ENCODE peak calls at places on chromosomes 1 and 21, in five cellular contexts. L, I, R, H and V are unnamed samples.

GRCh38 chr21:43624343-43624742 is 34.9 kb downstream of the HSF2BP start:
- DNase-seq in R (no peak), I (no peak), L (no peak), H (no peak), V (no peak)

GRCh38 chr1:205032512-205032911 is 10.5 kb upstream of the CNTN2 start:
- DNase-seq in I (no peak), R (peak), L (no peak), H (no peak), V (no peak)

GRCh38 chr1:215487466-215487865 is 79.6 kb upstream of the KCTD3 start:
- DNase-seq in R (no peak), H (no peak), L (no peak), I (no peak), V (no peak)

GRCh38 chr1:101293461-101294045 is 56.7 kb downstream of the S1PR1 start:
- DNase-seq in L (no peak), R (no peak), H (no peak), I (no peak), V (peak)

GRCh38 chr1:230684146-230684545 is 29.8 kb downstream of the AGT start:
- DNase-seq in L (no peak), I (no peak), H (no peak), R (no peak), V (no peak)

GRCh38 chr1:108598340-108598739 is 38.4 kb downstream of the EEIG2 start:
- DNase-seq in H (no peak), L (no peak), R (no peak), I (peak), V (no peak)

GRCh38 chr21:17609681-17610080 is 3.0 kb downstream of the BTG3 start:
- DNase-seq in L (no peak), R (no peak), I (no peak), H (no peak), V (no peak)

GRCh38 chr1:93437976-93438605 is 9.8 kb upstream of the FNBP1L start:
- DNase-seq in R (no peak), L (peak), H (no peak), I (peak), V (peak)

GRCh38 chr1:53548031-53548491 is 88.9 kb downstream of the DMRTB1 start:
- DNase-seq in L (no peak), I (no peak), H (peak), R (no peak), V (no peak)

GRCh38 chr1:47975302-47975921 is 21.8 kb downstream of the TRABD2B start:
- DNase-seq in I (no peak), H (no peak), R (no peak), L (no peak), V (no peak)

GRCh38 chr1:7679873-7680790 is 91.0 kb upstream of the VAMP3 start:
- DNase-seq in H (no peak), I (peak), L (peak), R (peak), V (no peak)

GRCh38 chr1:33086384-33086850 is 5.5 kb downstream of the AZIN2 start:
- DNase-seq in I (peak), R (peak), L (no peak), H (peak), V (no peak)

GRCh38 chr1:38789498-38790169 is 69.9 kb downstream of the RRAGC start:
- DNase-seq in H (no peak), I (no peak), L (no peak), R (no peak), V (no peak)

DNA sequence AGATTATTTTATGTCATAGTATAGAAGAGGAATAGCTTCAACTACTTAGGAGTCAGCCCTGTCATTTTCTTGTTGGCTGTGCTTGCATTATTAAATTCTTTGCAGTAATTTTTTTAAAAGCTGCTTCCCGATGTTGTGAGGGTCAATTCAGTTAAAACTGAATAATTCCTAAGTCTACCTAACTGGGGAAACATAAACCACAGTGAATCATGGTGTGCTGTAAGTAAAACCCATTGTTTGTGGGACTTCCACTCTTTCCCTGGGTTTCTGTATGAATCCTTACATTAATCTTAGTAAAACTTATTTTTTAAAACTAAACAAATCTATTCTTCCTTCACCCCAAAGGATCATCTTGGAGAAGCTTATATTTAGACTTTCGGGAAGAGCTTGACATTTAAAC is 4.4 kb downstream of the SUCO start:
- DNase-seq in R (no peak), H (no peak), L (no peak), I (peak), V (no peak)
- H3K4me3 ChIP-seq in R (no peak), H (no peak), L (no peak), I (no peak), V (no peak)

DNA sequence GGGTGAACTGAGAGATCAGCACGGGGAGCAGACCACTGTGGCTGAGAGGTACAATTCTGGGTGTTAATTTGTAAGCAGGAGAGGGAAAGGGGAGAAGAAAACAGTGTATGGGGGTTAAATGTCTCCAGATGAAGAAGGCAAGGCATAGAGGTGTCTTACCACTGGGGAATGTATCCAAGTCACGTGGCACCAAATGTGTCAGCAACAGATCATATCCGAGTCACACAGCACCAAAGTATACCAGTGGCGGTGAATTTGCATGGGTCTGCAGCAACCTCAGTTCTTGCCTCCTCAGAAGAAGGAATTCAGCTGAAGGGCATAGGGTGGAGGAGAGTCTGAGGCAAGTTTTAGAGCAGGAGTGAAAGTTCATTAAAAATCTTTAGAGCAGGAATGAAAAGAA is 21.2 kb upstream of the SYCP1 start:
- DNase-seq in R (no peak), I (peak), L (no peak), H (no peak), V (no peak)
- H3K4me3 ChIP-seq in R (no peak), I (no peak), L (no peak), H (no peak), V (no peak)

GRCh38 chr1:149848811-149849210 is 50.6 kb upstream of the BOLA1 start:
- DNase-seq in R (no peak), I (peak), H (no peak), L (no peak), V (no peak)
- H3K4me3 ChIP-seq in R (peak), I (peak), H (no peak), L (peak), V (peak)

GRCh38 chr1:40980453-40981121 is 1.1 kb downstream of the CTPS1 start:
- DNase-seq in I (peak), R (peak), H (no peak), L (peak), V (peak)

GRCh38 chr1:40980068-40980452 is 564 bp downstream of the CTPS1 start:
- DNase-seq in I (no peak), H (no peak), L (no peak), R (no peak), V (no peak)

GRCh38 chr1:40977721-40978120 is 1.8 kb upstream of the CTPS1 start:
- DNase-seq in I (peak), L (no peak), R (no peak), H (no peak), V (no peak)

GRCh38 chr1:40979241-40980067 is at the start of gene CTPS1:
- DNase-seq in I (peak), L (peak), H (peak), R (peak), V (peak)

DNA sequence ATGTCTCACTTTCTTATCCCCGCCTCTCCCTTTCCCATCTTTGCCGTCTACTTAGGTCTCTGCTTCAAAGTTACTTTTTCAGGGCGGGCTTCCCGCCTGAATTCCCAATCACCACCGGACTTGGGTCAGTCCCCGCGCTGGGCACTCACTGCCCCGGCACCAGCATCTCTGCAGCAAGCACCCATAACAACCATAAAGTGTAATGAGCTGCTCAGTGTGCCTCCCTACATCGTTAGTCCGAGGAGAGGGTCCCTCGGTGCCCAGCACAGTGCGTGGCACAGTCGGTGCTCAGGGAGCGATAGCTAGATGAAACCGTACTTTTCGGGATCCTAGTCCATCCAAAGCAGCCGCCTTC is 633 bp upstream of the CTPS1 start:
- DNase-seq in L (no peak), H (no peak), R (no peak), I (no peak), V (no peak)
- H3K4me3 ChIP-seq in L (peak), H (peak), R (peak), I (peak), V (peak)

DNA sequence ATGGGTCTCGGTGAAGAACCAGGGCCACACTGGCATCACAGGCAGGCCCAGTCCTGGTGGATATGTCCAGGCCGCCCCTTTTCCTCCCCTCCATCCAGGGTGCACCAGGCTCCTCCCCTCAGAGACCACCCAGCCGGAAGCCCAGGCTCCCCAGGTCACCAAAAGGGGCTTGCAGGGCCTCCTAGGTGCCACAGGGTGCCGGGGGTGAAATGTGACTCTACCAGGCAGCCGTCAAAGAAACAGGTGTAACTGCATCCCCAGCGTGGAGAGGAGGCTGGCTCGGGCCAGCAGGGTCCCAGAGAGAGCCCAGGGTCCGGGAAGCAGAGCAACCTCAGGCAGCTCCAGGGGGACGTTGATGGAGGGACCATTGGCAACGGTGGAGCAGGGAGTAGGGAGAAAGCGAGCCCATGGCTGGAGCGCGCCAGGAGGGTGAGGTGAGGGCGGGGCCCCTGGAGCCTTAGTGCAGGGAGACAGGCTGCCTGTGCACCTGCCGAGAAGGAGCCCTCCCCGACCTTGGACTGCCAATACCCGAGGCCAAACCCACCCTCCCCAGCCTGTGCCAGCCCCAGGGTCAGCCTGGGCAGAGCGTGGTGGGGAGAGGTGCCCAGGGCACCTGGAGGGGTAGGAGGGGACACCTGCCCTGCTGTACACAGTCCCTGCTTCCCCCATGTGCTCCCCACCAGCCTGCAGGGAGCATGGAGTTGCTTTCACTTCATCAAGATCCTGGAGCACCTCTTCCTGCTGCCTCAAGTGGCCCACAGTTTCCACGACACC is 48.3 kb upstream of the POFUT2 start:
- DNase-seq in L (no peak), I (no peak), R (no peak), H (no peak), V (no peak)
- H3K4me3 ChIP-seq in L (no peak), I (no peak), R (no peak), H (no peak), V (no peak)

DNA sequence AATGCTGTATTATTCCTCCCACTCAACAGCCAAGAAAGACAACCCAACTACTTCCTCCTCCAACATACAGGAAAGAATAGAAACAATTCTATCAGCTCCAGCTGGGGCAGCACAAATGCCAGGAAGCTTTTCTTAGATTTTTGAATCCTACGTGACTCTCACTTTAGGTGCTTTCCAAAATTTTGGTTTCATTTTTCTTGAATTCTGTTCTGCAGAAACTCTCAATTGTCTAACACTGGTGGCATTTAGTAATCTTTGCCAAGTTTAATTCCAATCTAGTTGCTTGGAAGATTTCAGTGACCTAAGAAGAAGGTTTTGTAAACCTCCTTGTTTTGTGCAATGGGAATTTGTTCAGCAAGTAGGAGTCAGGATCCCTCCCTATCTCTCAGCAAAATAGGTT is 37.1 kb upstream of the DOCK7 start:
- DNase-seq in L (no peak), H (no peak), R (no peak), I (peak), V (no peak)
- H3K4me3 ChIP-seq in L (no peak), H (peak), R (no peak), I (peak), V (no peak)

DNA sequence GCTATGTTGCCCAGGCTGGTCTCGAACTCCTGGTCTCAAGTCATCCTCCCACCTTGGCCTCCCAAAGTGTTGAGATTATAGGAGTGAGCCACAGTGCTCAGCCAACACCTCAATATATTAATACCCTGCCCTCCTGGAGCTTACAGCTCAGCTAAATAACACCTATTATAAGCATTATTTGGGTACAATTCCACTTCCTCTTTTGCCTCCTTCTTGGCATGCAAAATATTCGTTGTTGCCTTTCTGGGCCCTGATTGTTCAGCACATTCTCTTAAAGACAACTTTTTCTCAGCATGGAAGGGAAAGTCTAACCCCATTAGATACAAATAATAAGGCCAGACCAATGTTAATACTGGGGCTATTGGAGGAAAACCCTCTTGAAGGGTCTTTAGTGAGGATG is 2.8 kb downstream of the PAQR7 start:
- DNase-seq in I (no peak), H (no peak), R (no peak), L (no peak), V (no peak)
- H3K4me3 ChIP-seq in I (no peak), H (no peak), R (no peak), L (no peak), V (no peak)

DNA sequence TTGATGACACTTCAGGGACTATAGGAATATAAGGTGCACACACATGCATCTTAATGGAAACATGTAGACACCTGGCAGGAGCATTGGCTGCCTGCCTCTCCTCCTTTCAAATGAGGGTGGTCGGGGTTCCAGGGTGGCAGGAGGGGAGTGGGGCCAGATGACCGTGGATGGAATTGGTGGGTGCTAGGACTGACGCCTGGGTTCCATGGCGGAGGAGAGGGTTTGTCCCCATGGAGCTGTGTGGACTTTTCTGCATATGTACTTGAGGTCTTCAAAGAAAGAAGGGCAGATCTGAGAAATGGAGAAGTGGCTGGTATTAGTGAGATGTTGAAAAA is 7.7 kb downstream of the PRRX1 start:
- DNase-seq in I (no peak), R (no peak), H (no peak), L (no peak), V (no peak)
- H3K4me3 ChIP-seq in I (peak), R (no peak), H (peak), L (no peak), V (no peak)

DNA sequence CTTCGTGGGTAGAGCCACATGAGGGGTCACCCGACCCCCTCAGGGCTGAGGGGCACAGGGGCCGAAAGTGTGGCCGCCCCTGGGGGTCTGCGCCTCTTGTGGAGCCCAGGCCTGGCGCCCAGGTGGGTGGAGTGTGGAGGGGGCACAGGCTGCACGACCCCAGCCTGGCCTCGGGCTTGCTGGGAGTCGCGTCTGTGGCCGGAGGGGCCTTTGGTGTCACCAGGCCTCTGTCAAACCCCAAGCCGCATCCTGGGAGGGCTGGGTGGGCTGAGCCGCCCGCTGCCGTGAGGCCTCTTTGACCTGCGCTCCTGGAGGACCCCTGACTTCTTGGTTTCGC is 60.7 kb downstream of the FAAP20 start:
- DNase-seq in H (no peak), L (no peak), R (no peak), I (no peak), V (no peak)
- H3K4me3 ChIP-seq in H (peak), L (peak), R (peak), I (peak), V (peak)

GRCh38 chr1:64041366-64042131 is 161.9 kb upstream of the UBE2U start:
- DNase-seq in L (no peak), R (no peak), H (no peak), I (no peak), V (no peak)

GRCh38 chr1:64038965-64039926 is 164.2 kb upstream of the UBE2U start:
- DNase-seq in H (peak), R (peak), I (peak), L (no peak), V (no peak)

GRCh38 chr1:64033667-64034215 is 169.7 kb upstream of the UBE2U start:
- DNase-seq in R (no peak), H (peak), L (no peak), I (peak), V (no peak)

GRCh38 chr1:64038119-64038518 is 165.3 kb upstream of the UBE2U start:
- DNase-seq in R (no peak), L (no peak), I (no peak), H (no peak), V (no peak)

DNA sequence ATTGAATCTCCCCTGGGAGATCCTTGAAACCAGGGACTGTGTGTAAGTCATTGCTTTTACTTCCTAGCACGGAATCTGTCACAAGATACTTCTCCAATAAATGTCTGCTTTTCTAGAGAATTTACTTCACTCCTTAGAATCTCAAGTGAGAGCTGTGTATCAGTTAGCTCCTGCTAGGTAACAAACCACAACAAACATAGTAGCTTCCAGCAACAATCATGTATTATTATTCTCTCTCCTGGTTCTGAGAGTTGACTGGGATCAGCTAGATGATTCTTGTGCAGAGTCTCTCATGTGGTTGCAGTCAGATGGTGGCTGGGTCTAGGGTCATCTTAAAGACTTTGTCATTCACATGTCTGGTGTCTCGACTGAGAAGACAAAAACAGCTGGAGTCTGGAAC is 166.9 kb upstream of the UBE2U start:
- DNase-seq in I (no peak), R (no peak), H (no peak), L (no peak), V (no peak)
- H3K4me3 ChIP-seq in I (no peak), R (no peak), H (no peak), L (no peak), V (no peak)